ENCODE peak calls at places on chromosomes 12 and 14, in seven cellular contexts. B is uterus, X is heart right ventricle, M is Panc1, E is gastrocnemius medialis, P is mammary epithelial cell, H is prostate gland. U is an unnamed sample.

GRCh38 chr12:81337891-81338290 is 260.0 kb downstream of the ACSS3 start:
- DNase-seq in B (no peak), X (no peak), M (no peak), E (no peak), P (no peak), H (no peak), U (peak; percentile 47)

GRCh38 chr12:120709976-120710804 is at the start of gene UNC119B:
- DNase-seq in B (peak; percentile 48), X (peak; percentile 79), M (no peak), E (peak; percentile 42), P (peak; percentile 50), H (peak; percentile 62), U (peak; percentile 22)

GRCh38 chr14:102540310-102541028 is 30.9 kb upstream of the ANKRD9 start:
- DNase-seq in B (no peak), X (no peak), M (no peak), E (no peak), P (no peak), H (no peak), U (no peak)

GRCh38 chr12:121494093-121494787 is 86.6 kb downstream of the KDM2B start:
- DNase-seq in B (peak; percentile 27), X (peak; percentile 47), M (peak; percentile 24), E (no peak), P (no peak), H (no peak), U (peak; percentile 9)

GRCh38 chr12:131113562-131113961 is 159.9 kb downstream of the ADGRD1 start:
- DNase-seq in B (no peak), X (no peak), M (no peak), E (peak; percentile 0), P (no peak), H (no peak), U (no peak)

GRCh38 chr12:20183563-20183962 is 184.8 kb upstream of the PDE3A start:
- DNase-seq in B (no peak), X (no peak), M (no peak), E (no peak), P (no peak), H (no peak), U (peak; percentile 15)

GRCh38 chr12:108346022-108346633 is 7.0 kb upstream of the CMKLR1 start:
- DNase-seq in B (no peak), X (no peak), M (no peak), E (no peak), P (no peak), H (no peak), U (no peak)

GRCh38 chr12:48084066-48084465 is 21.8 kb downstream of the SENP1 start:
- DNase-seq in B (no peak), X (no peak), M (no peak), E (no peak), P (no peak), H (no peak), U (no peak)

GRCh38 chr14:89331398-89331797 is 85.6 kb downstream of the FOXN3 start:
- DNase-seq in B (no peak), X (no peak), M (no peak), E (no peak), P (no peak), H (no peak), U (no peak)

GRCh38 chr12:61356485-61356884 is 903.7 kb upstream of the USP15 start:
- DNase-seq in B (no peak), X (no peak), M (no peak), E (no peak), P (no peak), H (no peak), U (no peak)

GRCh38 chr14:20343855-20344205 is 395 bp downstream of the PARP2 start:
- DNase-seq in B (no peak), X (no peak), M (no peak), E (no peak), P (no peak), H (no peak), U (no peak)

GRCh38 chr12:114835031-114835430 is 151.1 kb upstream of the TBX3 start:
- DNase-seq in B (no peak), X (no peak), M (no peak), E (no peak), P (peak; percentile 74), H (no peak), U (peak; percentile 57)

GRCh38 chr14:51954657-51955056 is 34.7 kb upstream of the RTRAF start:
- DNase-seq in B (no peak), X (no peak), M (no peak), E (no peak), P (no peak), H (no peak), U (no peak)
- TF ChIP-seq CTCF in B (no peak), X (no peak), M (no peak), E (no peak), P (no peak), H (no peak), U (peak; percentile 28)

DNA sequence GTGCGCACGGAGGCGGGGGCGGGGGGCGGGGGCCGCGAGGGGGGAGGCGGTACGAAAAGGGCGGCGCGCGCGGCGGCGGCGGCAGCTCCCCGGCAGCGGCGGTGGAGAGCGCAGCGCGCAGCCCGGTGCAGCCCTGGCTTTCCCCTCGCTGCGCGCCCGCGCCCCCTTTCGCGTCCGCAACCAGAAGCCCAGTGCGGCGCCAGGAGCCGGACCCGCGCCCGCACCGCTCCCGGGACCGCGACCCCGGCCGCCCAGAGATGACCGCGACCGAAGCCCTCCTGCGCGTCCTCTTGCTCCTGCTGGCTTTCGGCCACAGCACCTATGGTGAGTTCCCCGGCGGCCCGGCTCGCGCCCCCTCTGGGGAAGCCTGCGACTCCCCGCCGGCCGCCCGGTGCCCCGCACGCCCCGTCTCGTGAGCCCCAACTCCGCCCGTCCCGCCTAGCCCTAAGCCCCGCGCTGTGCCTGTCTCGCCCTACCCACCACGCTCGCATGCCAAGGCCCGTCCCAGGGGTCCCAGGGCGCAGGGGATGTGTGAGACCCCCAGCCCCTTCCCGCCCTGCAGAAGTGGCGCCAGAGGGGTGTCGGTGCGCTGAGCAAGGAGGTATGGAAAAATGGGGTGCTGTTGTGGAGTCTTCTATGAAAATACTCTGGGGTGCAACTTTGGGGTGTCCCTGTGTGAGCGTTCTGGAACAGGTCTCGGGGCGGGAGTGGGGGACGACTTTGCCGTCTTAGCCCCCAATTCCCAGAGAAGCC is at the start of gene DLK1:
- DNase-seq in B (no peak), X (no peak), M (no peak), E (no peak), P (no peak), H (no peak), U (no peak)
- H3K27ac ChIP-seq in B (no peak within 1 kb of the TSS), X (no peak within 1 kb of the TSS), M (no peak within 1 kb of the TSS), E (no peak within 1 kb of the TSS), P (no peak within 1 kb of the TSS), H (no peak within 1 kb of the TSS), U (no peak within 1 kb of the TSS)

DNA sequence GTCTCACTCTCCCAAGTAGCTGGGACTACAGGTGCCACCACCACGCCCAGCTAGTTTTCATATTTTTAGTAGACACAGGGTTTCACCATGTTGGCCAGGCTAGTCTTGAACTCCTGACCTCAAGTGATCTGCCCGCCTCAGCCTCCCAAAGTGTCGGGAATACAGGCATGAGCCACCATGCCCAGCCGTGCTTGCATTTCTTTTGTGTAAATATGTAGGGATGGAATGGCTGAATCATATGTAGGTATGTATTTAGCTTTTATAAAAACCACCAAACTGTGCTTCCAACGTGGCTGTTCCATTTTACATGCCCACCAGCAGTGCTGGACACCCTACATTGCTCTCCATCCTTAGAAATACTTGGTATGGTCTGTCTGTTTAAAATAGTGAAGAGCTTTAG is 32.8 kb upstream of the CLMN start:
- DNase-seq in B (no peak), X (no peak), M (no peak), E (no peak), P (no peak), H (no peak), U (no peak)
- H3K36me3 ChIP-seq in B (no peaks in the 10 kb centered on the region), X (no peaks in the 10 kb centered on the region), M (no peaks in the 10 kb centered on the region), E (no peaks in the 10 kb centered on the region), P (no peaks in the 10 kb centered on the region), H (no peaks in the 10 kb centered on the region), U (no peaks in the 10 kb centered on the region)

DNA sequence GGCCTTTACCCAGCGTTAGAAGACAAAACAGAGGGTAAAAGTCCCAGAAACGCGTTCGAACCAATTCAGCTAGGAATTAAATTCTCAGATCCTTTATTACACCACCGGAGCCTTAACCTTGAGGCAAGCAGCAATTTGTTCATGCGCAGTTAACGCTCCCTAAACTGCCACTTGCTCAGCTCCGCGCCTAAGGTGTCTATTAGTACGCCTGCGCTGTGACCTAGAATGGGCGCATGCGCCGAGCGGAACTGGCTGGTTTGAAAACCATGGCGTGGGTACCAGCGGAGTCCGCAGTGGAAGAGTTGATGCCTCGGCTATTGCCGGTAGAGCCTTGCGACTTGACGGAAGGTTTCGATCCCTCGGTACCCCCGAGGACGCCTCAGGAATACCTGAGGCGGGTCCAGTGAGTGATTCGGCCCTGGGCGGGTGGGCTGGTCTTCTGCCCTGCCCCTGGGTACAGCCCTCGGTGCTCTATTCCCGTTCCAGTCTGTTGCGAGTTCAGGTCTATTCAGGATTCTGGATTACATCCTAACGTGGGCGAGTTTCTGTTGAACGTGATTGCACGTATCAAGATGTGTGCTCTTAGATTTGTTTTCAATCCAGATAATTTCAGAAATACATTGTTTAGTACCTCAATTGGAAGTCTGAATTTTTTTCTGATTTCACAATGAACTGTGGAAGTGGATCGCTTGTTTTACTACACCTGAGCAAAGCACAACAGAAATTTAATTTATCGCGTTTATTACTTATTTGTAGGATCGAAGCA is at the start of gene GEMIN2:
- DNase-seq in B (peak; percentile 94), X (peak; percentile 92), M (peak; percentile 67), E (peak; percentile 92), P (peak; percentile 94), H (peak; percentile 90), U (peak; percentile 93)
- TF ChIP-seq CTCF in B (no peak), X (no peak), M (no peak), E (no peak), P (no peak), H (no peak), U (no peak)

DNA sequence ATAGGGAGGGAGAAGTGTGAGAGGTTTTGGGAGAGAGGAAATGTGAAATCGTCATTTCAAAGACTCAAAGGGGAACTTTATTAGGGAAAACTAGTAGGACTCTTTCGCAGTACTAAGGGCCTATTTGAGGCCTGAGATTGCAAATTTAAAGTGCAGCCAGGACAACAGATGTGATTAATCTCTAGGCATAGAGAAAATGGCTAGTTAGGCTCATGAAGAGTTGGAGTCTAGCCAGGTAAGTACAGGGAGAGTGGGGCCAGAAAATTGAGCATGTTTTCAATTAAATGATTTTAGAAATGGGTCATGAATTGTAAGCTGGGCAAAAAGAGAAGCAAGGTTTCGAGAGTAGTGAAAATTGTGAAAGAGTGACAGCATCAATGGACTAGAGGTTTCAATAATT is 91.9 kb upstream of the LMNTD1 start:
- DNase-seq in B (no peak), X (no peak), M (no peak), E (no peak), P (no peak), H (no peak), U (no peak)
- H3K27ac ChIP-seq in B (no peak overlapping the region), X (peak overlapping the region; percentile 20), M (no peak overlapping the region), E (no peak overlapping the region), P (no peak overlapping the region), H (no peak overlapping the region), U (no peak overlapping the region)

DNA sequence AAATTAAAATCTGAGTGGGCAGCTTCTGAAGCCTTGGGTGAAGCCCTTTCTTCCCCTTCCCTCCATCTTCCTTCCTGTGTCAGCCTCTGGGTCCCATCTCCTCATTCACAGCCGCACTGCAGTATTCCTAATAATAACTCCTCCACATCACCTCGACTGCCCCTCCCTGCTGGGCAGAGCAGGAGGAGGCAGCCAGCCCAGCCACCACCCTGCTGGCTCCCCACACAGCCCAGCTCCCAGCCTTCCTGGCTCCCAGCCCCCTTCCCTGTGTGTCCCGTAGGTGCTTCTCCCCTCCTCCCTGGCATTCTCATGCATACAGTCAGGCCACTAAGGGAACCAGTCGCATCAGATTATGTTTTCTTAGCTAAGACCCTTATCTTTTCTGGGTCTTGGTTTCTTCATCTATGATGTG is 3.7 kb downstream of the IFFO1 start:
- DNase-seq in B (peak; percentile 62), X (peak; percentile 76), M (no peak), E (peak; percentile 92), P (no peak), H (no peak), U (no peak)
- H3K36me3 ChIP-seq in B (no peaks in the 10 kb centered on the region), X (no peaks in the 10 kb centered on the region), M (no peaks in the 10 kb centered on the region), E (no peaks in the 10 kb centered on the region), P (peaks cover 7% of the 10 kb centered on the region), H (no peaks in the 10 kb centered on the region), U (peaks cover 13% of the 10 kb centered on the region)

GRCh38 chr12:98513379-98514318 is 1.7 kb upstream of the TMPO start:
- DNase-seq in B (no peak), X (no peak), M (no peak), E (no peak), P (no peak), H (no peak), U (no peak)
- TF ChIP-seq CTCF in B (no peak), X (no peak), M (no peak), E (no peak), P (no peak), H (no peak), U (no peak)